ENCODE peak calls at places on chromosome 1, in six cellular contexts. W is caudate nucleus, M is activated B cell treated with CpG ODN at 0.5 μM for 24 hours, G is AG09319, V is tibial nerve, S is activated T-cell treated with anti-CD3 and anti-CD28 coated beads for 1 hour. X is an unnamed sample.

GRCh38 chr1:10510520-10511493 is 36.1 kb downstream of the PEX14 start:
- DNase-seq in M (no peak), G (peak), W (no peak), S (peak), V (no peak), X (no peak)

GRCh38 chr1:241114699-241115233 is 242.2 kb downstream of the RGS7 start:
- DNase-seq in G (no peak), S (no peak), V (no peak), W (no peak), M (no peak), X (no peak)

GRCh38 chr1:156502749-156503671 is 2.4 kb upstream of the MEF2D start:
- DNase-seq in M (no peak), V (peak), G (peak), S (no peak), W (peak), X (no peak)

GRCh38 chr1:216248628-216249027 is 174.6 kb downstream of the USH2A start:
- DNase-seq in M (no peak), W (no peak), G (no peak), V (no peak), S (no peak), X (no peak)

GRCh38 chr1:31560394-31560793 is 15.9 kb upstream of the TINAGL1 start:
- DNase-seq in M (no peak), V (no peak), G (no peak), W (no peak), S (no peak), X (no peak)

GRCh38 chr1:50898773-50899172 is 61.3 kb downstream of the FAF1 start:
- DNase-seq in S (no peak), M (no peak), G (no peak), V (no peak), W (no peak), X (no peak)

GRCh38 chr1:6962956-6963915 is 178.0 kb downstream of the CAMTA1 start:
- DNase-seq in V (peak), S (peak), W (no peak), M (no peak), G (no peak), X (no peak)

GRCh38 chr1:160164121-160164520 is 12.7 kb downstream of the ATP1A4 start:
- DNase-seq in W (no peak), G (no peak), S (no peak), M (no peak), V (no peak), X (no peak)

GRCh38 chr1:85836736-85837135 is 128.5 kb upstream of the ZNHIT6 start:
- DNase-seq in S (no peak), W (no peak), G (no peak), V (no peak), M (no peak), X (no peak)

GRCh38 chr1:182175340-182176068 is 114.0 kb upstream of the ZNF648 start:
- DNase-seq in W (no peak), G (no peak), S (no peak), V (no peak), M (no peak), X (no peak)

GRCh38 chr1:72284398-72285073 is 2.2 kb upstream of the NEGR1 start:
- DNase-seq in G (peak), W (peak), M (peak), V (peak), S (no peak), X (peak)

GRCh38 chr1:14921057-14921456 is 232.5 kb upstream of the TMEM51 start:
- DNase-seq in V (no peak), S (no peak), W (no peak), M (no peak), G (no peak), X (no peak)

GRCh38 chr1:181083842-181084605 is 4.5 kb upstream of the IER5 start:
- DNase-seq in G (no peak), W (no peak), M (peak), S (peak), V (peak), X (no peak)

GRCh38 chr1:113036639-113037321 is 36.2 kb upstream of the LRIG2 start:
- DNase-seq in G (no peak), S (no peak), V (no peak), M (no peak), W (no peak), X (no peak)

GRCh38 chr1:154546264-154547043 is 12.0 kb downstream of the UBE2Q1 start:
- DNase-seq in M (peak), G (no peak), W (no peak), V (no peak), S (peak), X (peak)